ENCODE peak calls at places on chromosome 10, in five cellular contexts. I is GM23248; B is small intestine; P is IMR-90; M is CD4-positive, alpha-beta T cell. V is an unnamed sample.
A peak's percentile ranks its signal among the peaks of the same experiment; 100 is the strongest.

GRCh38 chr10:76071638-76072317 is 640.4 kb downstream of the LRMDA start:
- DNase-seq in I (no peak), P (no peak), B (no peak), M (no peak), V (no peak)

GRCh38 chr10:103481974-103482531 is 3.0 kb upstream of the CALHM3 start:
- DNase-seq in B (peak; percentile 71), M (no peak), I (peak; percentile 82), P (peak; percentile 69), V (peak; percentile 42)

GRCh38 chr10:60140681-60141632 is 234.6 kb upstream of the CCDC6 start:
- DNase-seq in M (no peak), I (no peak), B (peak; percentile 95), P (peak; percentile 13), V (no peak)

GRCh38 chr10:34732926-34733325 is 82.2 kb downstream of the PARD3 start:
- DNase-seq in B (peak; percentile 81), M (no peak), P (peak; percentile 64), I (peak; percentile 75), V (peak; percentile 77)

GRCh38 chr10:100829103-100829870 is 83.5 kb upstream of the SLF2 start:
- DNase-seq in I (peak; percentile 17), M (no peak), P (no peak), B (no peak), V (no peak)

GRCh38 chr10:132869621-132870020 is 72.7 kb downstream of the CFAP46 start:
- DNase-seq in P (no peak), I (no peak), B (no peak), M (peak; percentile 14), V (no peak)

GRCh38 chr10:12181065-12181775 is 14.5 kb downstream of the NUDT5 start:
- DNase-seq in I (no peak), M (peak; percentile 61), P (no peak), B (peak; percentile 69), V (no peak)

GRCh38 chr10:77386833-77387232 is 250.8 kb downstream of the KCNMA1 start:
- DNase-seq in P (peak; percentile 90), B (no peak), I (peak; percentile 73), M (no peak), V (no peak)

GRCh38 chr10:90787906-90788491 is 69.8 kb downstream of the HTR7 start:
- DNase-seq in M (no peak), P (peak; percentile 30), I (peak; percentile 62), B (peak; percentile 44), V (peak; percentile 27)

GRCh38 chr10:110226555-110226925 is 19.1 kb downstream of the MXI1 start:
- DNase-seq in B (peak; percentile 88), M (peak; percentile 88), I (peak; percentile 96), P (peak; percentile 92), V (peak; percentile 85)

GRCh38 chr10:59817806-59818205 is 64.6 kb upstream of the MRLN start:
- DNase-seq in M (no peak), B (no peak), I (peak; percentile 4), P (no peak), V (no peak)

GRCh38 chr10:1454428-1454827 is 282.9 kb downstream of the ADARB2 start:
- DNase-seq in B (no peak), M (no peak), I (no peak), P (no peak), V (no peak)

GRCh38 chr10:11610855-11611247 is 599 bp downstream of the USP6NL start:
- DNase-seq in M (peak; percentile 41), B (no peak), I (peak; percentile 73), P (peak; percentile 37), V (peak; percentile 28)

GRCh38 chr10:128579902-128580301 is 453.7 kb upstream of the MKI67 start:
- DNase-seq in M (no peak), B (no peak), I (no peak), P (no peak), V (no peak)

GRCh38 chr10:78263521-78263988 is 229.9 kb downstream of the RPS24 start:
- DNase-seq in P (peak; percentile 92), B (no peak), M (no peak), I (peak; percentile 99), V (peak; percentile 11)

GRCh38 chr10:76024460-76025123 is 593.2 kb downstream of the LRMDA start:
- DNase-seq in P (no peak), B (no peak), I (no peak), M (no peak), V (no peak)

GRCh38 chr10:66505003-66505707 is 420.7 kb upstream of the LRRTM3 start:
- DNase-seq in P (peak; percentile 0), B (no peak), I (no peak), M (no peak), V (peak; percentile 78)

GRCh38 chr10:70565556-70566514 is 36.7 kb downstream of the PRF1 start:
- DNase-seq in P (no peak), M (peak; percentile 23), B (no peak), I (no peak), V (no peak)

GRCh38 chr10:72308320-72308987 is 34.7 kb downstream of the DDIT4 start:
- DNase-seq in M (no peak), P (peak; percentile 85), I (peak; percentile 91), B (peak; percentile 97), V (peak; percentile 92)

GRCh38 chr10:38054361-38054797 is 39.8 kb upstream of the ZNF37A start:
- DNase-seq in I (peak; percentile 70), M (no peak), P (peak; percentile 93), B (no peak), V (peak; percentile 82)

GRCh38 chr10:62805139-62806092 is 896 bp downstream of the ADO start:
- DNase-seq in P (peak; percentile 47), I (peak; percentile 84), M (peak; percentile 64), B (peak; percentile 48), V (peak; percentile 61)

GRCh38 chr10:75502838-75503237 is 71.4 kb downstream of the LRMDA start:
- DNase-seq in B (no peak), P (no peak), I (no peak), M (no peak), V (no peak)

GRCh38 chr10:131080571-131080970 is 230.9 kb downstream of the TCERG1L start:
- DNase-seq in M (no peak), P (no peak), B (no peak), I (no peak), V (no peak)

GRCh38 chr10:32951111-32951510 is 6.9 kb downstream of the ITGB1 start:
- DNase-seq in P (no peak), I (no peak), M (no peak), B (no peak), V (no peak)

GRCh38 chr10:117327262-117327661 is 48.0 kb downstream of the PDZD8 start:
- DNase-seq in I (no peak), P (no peak), M (no peak), B (no peak), V (no peak)

GRCh38 chr10:17445400-17445998 is 8.9 kb downstream of the ST8SIA6 start:
- DNase-seq in P (no peak), M (no peak), I (no peak), B (peak; percentile 32), V (peak; percentile 5)

GRCh38 chr10:114394531-114394930 is 9.8 kb downstream of the AFAP1L2 start:
- DNase-seq in P (no peak), M (no peak), B (no peak), I (no peak), V (peak; percentile 91)

GRCh38 chr10:69337312-69338132 is 59.2 kb downstream of the HK1 start:
- DNase-seq in I (peak; percentile 88), P (peak; percentile 86), B (no peak), M (no peak), V (peak; percentile 95)

GRCh38 chr10:59227136-59227673 is 50.8 kb downstream of the PHYHIPL start:
- DNase-seq in M (no peak), B (peak; percentile 4), I (no peak), P (no peak), V (no peak)

GRCh38 chr10:104033966-104034365 is 51.7 kb downstream of the COL17A1 start:
- DNase-seq in P (no peak), B (no peak), M (no peak), I (no peak), V (no peak)

GRCh38 chr10:47351899-47352815 is 4.0 kb downstream of the RBP3 start:
- DNase-seq in M (peak; percentile 15), P (no peak), I (no peak), B (no peak), V (no peak)

GRCh38 chr10:31207636-31208035 is 111.4 kb upstream of the ZEB1 start:
- DNase-seq in B (no peak), M (no peak), P (peak; percentile 31), I (no peak), V (no peak)

GRCh38 chr10:24706479-24707118 is 17.1 kb downstream of the ARHGAP21 start:
- DNase-seq in B (peak; percentile 59), P (peak; percentile 98), I (peak; percentile 98), M (no peak), V (peak; percentile 94)

DNA sequence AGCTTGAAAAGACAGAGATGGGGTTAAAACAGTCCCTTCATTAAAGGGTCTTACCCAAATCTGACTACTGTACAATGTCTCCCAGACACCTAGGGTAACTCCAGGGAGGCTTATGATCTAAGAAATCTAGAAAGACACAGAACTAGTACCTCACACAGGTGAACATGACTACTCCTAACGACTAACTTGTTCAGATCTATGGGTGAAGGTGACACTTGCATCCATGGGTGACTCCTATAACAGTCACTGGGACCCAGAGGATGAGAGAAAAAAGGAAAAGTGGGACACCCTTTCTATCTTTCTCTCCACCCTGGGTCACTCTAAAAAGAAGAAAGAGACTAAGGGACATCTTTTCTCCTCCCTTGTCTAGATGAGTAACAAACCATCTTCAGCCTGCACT is 19.2 kb downstream of the AKR1C8 start:
- DNase-seq in P (peak; percentile 0), M (no peak), B (no peak), I (no peak), V (no peak)
- H3K9me3 ChIP-seq in P (peaks cover 4% of the 10 kb centered on the region), M (peaks cover 18% of the 10 kb centered on the region), B (peaks cover 1% of the 10 kb centered on the region), I (no peaks in the 10 kb centered on the region), V (peaks cover 7% of the 10 kb centered on the region)

GRCh38 chr10:36946598-36946997 is 178.8 kb upstream of the ANKRD30A start:
- DNase-seq in I (no peak), M (no peak), B (no peak), P (no peak), V (no peak)

GRCh38 chr10:36943534-36943933 is 181.9 kb upstream of the ANKRD30A start:
- DNase-seq in P (no peak), I (no peak), B (no peak), M (no peak), V (no peak)

GRCh38 chr10:36942616-36943015 is 182.8 kb upstream of the ANKRD30A start:
- DNase-seq in I (no peak), B (no peak), M (no peak), P (no peak), V (no peak)
- H3K9me3 ChIP-seq in I (no peaks in the 10 kb centered on the region), B (no peaks in the 10 kb centered on the region), M (no peaks in the 10 kb centered on the region), P (peaks cover 6% of the 10 kb centered on the region), V (peaks cover 3% of the 10 kb centered on the region)

GRCh38 chr10:80486785-80487421 is 32.8 kb downstream of the TSPAN14 start:
- DNase-seq in M (no peak), B (no peak), I (no peak), P (no peak), V (no peak)
- H3K9me3 ChIP-seq in M (no peaks in the 10 kb centered on the region), B (no peaks in the 10 kb centered on the region), I (no peaks in the 10 kb centered on the region), P (no peaks in the 10 kb centered on the region), V (no peaks in the 10 kb centered on the region)

GRCh38 chr10:43250625-43250924 is 16.3 kb downstream of the RASGEF1A start:
- DNase-seq in I (no peak), B (no peak), P (no peak), M (peak; percentile 22), V (no peak)

GRCh38 chr10:43249151-43249961 is 17.5 kb downstream of the RASGEF1A start:
- DNase-seq in M (peak; percentile 30), B (no peak), P (no peak), I (no peak), V (no peak)

GRCh38 chr10:43239756-43240155 is 27.1 kb downstream of the RASGEF1A start:
- DNase-seq in I (no peak), M (no peak), P (no peak), B (no peak), V (no peak)

GRCh38 chr10:43249962-43250624 is 16.8 kb downstream of the RASGEF1A start:
- DNase-seq in P (no peak), M (peak; percentile 26), B (no peak), I (no peak), V (no peak)

GRCh38 chr10:43244783-43245182 is 22.1 kb downstream of the RASGEF1A start:
- DNase-seq in M (no peak), P (no peak), B (no peak), I (no peak), V (no peak)
- H3K9me3 ChIP-seq in M (peaks cover 8% of the 10 kb centered on the region), P (peaks cover 3% of the 10 kb centered on the region), B (no peaks in the 10 kb centered on the region), I (no peaks in the 10 kb centered on the region), V (no peaks in the 10 kb centered on the region)

V was measured in mammary epithelial cell.